ENCODE peak calls at places on chromosomes 3 and 15, in nine cellular contexts. B is stomach; F is Caco-2; J is heart right ventricle; P is HAP-1; U is GM12878; L is CD8-positive, alpha-beta memory T cell; E is K562; S is dorsolateral prefrontal cortex. D is an unnamed sample.

GRCh38 chr15:23395832-23396231 is 41.3 kb downstream of the GOLGA8S start:
- DNase-seq in E (no peak), P (no peak), F (no peak), S (no peak), L (no peak), J (no peak), U (no peak), B (no peak), D (no peak)

GRCh38 chr3:158768881-158769518 is 32.9 kb upstream of the MFSD1 start:
- DNase-seq in J (peak), L (no peak), S (no peak), F (peak), B (no peak), U (no peak), P (no peak), E (no peak), D (no peak)

GRCh38 chr3:152508705-152509104 is 240.0 kb downstream of the MBNL1 start:
- DNase-seq in U (no peak), E (peak), B (no peak), J (no peak), L (no peak), S (no peak), F (peak), P (no peak), D (no peak)

GRCh38 chr15:46088486-46089437 is 453.9 kb downstream of the SQOR start:
- DNase-seq in F (no peak), L (no peak), S (no peak), U (no peak), J (no peak), P (no peak), E (no peak), B (no peak), D (no peak)

GRCh38 chr3:186044973-186045372 is 63.9 kb downstream of the ETV5 start:
- DNase-seq in L (no peak), P (peak), F (no peak), B (peak), S (peak), E (no peak), J (no peak), U (no peak), D (no peak)

GRCh38 chr3:62101488-62101887 is 271.9 kb downstream of the FEZF2 start:
- DNase-seq in F (no peak), S (no peak), L (no peak), J (peak), P (no peak), U (no peak), B (no peak), E (no peak), D (no peak)

GRCh38 chr3:99921377-99921695 is 103.7 kb downstream of the CMSS1 start:
- DNase-seq in S (no peak), E (no peak), P (no peak), F (no peak), U (no peak), B (no peak), J (no peak), L (no peak), D (no peak)

GRCh38 chr15:56813995-56814394 is 80.7 kb upstream of the ZNF280D start:
- DNase-seq in U (no peak), F (no peak), E (no peak), S (no peak), J (no peak), L (no peak), B (no peak), P (no peak), D (no peak)

GRCh38 chr3:169026543-169027181 is 636.9 kb downstream of the MECOM start:
- DNase-seq in B (no peak), J (no peak), P (no peak), F (no peak), S (no peak), E (no peak), L (no peak), U (no peak), D (no peak)

GRCh38 chr15:90994059-90994416 is 297 bp downstream of the PRC1 start:
- DNase-seq in S (no peak), F (peak), J (peak), E (peak), L (no peak), B (peak), U (no peak), P (peak), D (no peak)

GRCh38 chr15:60844431-60845174 is 365.7 kb upstream of the ICE2 start:
- DNase-seq in F (no peak), U (no peak), E (no peak), B (no peak), S (no peak), P (no peak), L (peak), J (no peak), D (no peak)

GRCh38 chr15:66216806-66217205 is 36.7 kb downstream of the MEGF11 start:
- DNase-seq in E (no peak), J (no peak), B (no peak), S (no peak), P (no peak), U (no peak), L (no peak), F (no peak), D (no peak)

GRCh38 chr15:35689266-35689665 is 143.3 kb upstream of the DPH6 start:
- DNase-seq in L (no peak), B (no peak), F (no peak), S (no peak), J (no peak), U (no peak), E (no peak), P (no peak), D (no peak)

GRCh38 chr15:71275098-71275497 is 159.8 kb downstream of the THSD4 start:
- DNase-seq in U (no peak), B (no peak), L (no peak), F (no peak), J (no peak), E (no peak), S (no peak), P (no peak), D (no peak)

DNA sequence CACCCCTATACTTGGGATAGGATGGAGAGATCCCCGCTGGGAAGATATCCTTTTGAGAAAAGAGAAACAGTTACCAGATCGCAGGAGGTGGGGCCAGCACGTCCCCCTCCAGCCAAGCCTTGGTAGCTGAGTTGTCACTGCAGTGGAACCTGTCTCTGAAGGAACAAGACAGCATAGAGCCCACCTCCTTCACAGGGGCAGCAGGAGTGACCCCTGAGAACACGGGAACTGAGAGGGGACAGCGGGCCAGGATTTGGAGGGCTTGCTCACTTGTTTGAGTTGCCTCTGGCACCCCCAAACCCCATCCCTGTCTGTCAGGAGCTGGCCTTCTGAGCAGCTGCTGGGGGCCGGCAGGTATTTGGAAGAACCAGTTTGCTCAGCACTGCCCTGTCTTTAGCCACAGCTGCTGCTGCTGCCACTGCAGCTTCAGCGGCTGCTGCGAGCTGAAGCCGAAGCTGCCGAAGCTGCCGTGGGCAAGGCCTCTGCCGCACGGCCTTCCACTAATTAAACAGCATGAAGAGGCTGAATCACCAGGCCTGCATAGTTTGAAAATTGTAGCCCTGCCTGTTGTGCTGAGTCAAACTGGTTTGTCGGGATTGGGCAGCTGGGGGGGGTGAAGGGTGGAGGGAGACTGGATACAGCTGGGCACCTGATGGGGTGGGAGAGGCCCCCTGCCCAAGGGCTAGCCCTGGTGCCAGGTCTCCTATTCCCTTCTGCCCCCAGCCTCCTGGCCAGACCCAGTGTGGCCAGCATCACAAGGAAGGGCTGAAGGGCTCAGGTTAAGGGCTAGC is 4.0 kb downstream of the EPHB3 start:
- DNase-seq in S (no peak), U (no peak), L (no peak), J (no peak), E (no peak), F (peak), P (no peak), B (peak), D (peak)
- H3K4me3 ChIP-seq in S (no peak), U (no peak), L (no peak), J (peak), E (no peak), F (no peak), P (no peak), B (peak), D (peak)

GRCh38 chr3:11464356-11464755 is 179.4 kb downstream of the VGLL4 start:
- DNase-seq in J (no peak), U (no peak), B (no peak), L (no peak), S (no peak), F (no peak), E (no peak), P (no peak), D (no peak)
- H3K4me3 ChIP-seq in J (no peak), U (no peak), B (no peak), L (no peak), S (no peak), F (no peak), E (no peak), P (no peak), D (no peak)

GRCh38 chr3:8761866-8762265 is 7.5 kb downstream of the OXTR start:
- DNase-seq in L (no peak), U (no peak), B (no peak), F (no peak), E (no peak), J (no peak), S (no peak), P (no peak), D (no peak)
- H3K4me3 ChIP-seq in L (no peak), U (no peak), B (no peak), F (no peak), E (no peak), J (no peak), S (no peak), P (no peak), D (no peak)

DNA sequence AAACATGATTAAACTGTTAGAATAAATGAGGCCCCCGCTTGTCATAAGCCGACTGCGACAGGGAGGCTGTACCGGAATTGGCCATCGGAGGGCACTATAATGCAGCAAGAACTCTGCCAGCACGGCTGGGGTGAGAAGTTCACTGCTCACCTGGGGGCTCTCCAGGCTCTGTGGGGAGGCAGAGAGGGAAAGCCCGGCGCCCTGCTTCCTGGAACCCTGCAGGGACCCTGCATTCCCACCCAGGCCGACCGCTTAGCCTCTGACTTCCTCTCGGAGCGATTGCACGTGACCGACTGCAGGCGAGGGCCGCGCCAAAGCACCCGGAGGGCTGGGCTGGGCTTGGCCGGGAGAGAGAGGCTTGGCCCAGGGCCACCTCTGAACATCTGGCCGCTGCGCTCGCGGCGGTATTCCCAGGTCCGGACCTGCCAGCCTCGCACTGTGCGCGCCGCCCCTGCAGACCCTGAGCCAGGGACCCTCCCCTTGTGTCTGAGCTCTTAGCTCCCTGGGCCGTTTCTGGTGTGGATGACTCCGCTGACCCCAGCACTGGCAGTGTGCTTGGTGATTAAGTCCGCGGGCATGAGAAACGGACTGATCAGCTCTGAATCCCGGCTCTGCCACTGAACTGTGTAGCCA is 26.2 kb downstream of the DRD3 start:
- DNase-seq in B (peak), U (peak), E (peak), L (peak), S (peak), P (peak), J (peak), F (peak), D (peak)
- H3K4me3 ChIP-seq in B (peak), U (peak), E (peak), L (peak), S (peak), P (peak), J (peak), F (peak), D (peak)

GRCh38 chr3:156831006-156831405 is 4.9 kb downstream of the LEKR1 start:
- DNase-seq in E (no peak), U (no peak), F (no peak), S (no peak), B (no peak), L (no peak), J (no peak), P (no peak), D (no peak)

GRCh38 chr3:156820687-156821070 is 5.5 kb upstream of the LEKR1 start:
- DNase-seq in E (no peak), J (no peak), U (no peak), B (no peak), L (no peak), P (no peak), S (no peak), F (no peak), D (no peak)

GRCh38 chr3:156826144-156826895 is at the start of gene LEKR1:
- DNase-seq in B (peak), J (peak), L (peak), U (peak), S (peak), E (peak), P (no peak), F (peak), D (no peak)

GRCh38 chr3:156826896-156827882 is 1.0 kb downstream of the LEKR1 start:
- DNase-seq in U (no peak), F (no peak), L (no peak), P (no peak), B (no peak), J (no peak), E (no peak), S (no peak), D (no peak)

GRCh38 chr3:156825795-156826143 is 384 bp upstream of the LEKR1 start:
- DNase-seq in E (no peak), J (no peak), U (no peak), B (no peak), S (no peak), P (no peak), F (no peak), L (no peak), D (no peak)
- H3K4me3 ChIP-seq in E (peak), J (peak), U (peak), B (peak), S (peak), P (no peak), F (peak), L (peak), D (peak)

DNA sequence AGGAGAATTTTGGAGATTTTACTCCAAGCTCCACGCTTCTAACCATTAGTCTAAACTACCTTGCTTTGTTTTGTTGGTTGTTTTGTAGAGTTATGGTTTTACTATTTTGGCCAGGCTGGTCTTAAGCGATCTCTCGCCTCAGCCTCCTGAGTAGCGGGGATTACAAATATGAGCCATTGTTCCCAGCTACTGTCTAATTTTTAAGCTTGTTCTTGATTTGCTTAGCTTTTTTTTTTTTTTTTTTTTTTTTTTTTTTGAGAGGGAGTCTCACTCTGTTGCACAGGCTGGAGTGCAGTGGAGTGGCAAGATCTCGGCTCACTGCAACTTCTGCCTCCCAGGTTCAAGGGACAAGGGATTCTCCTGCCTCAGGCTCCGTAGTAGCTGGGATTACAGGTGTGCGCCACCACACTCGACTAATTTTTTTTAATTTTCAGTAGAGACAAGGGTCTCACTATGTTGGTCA is 28.5 kb downstream of the EFCAB12 start:
- DNase-seq in P (no peak), J (no peak), S (no peak), E (no peak), F (peak), U (no peak), L (no peak), B (no peak), D (no peak)
- H3K4me3 ChIP-seq in P (peak), J (peak), S (no peak), E (peak), F (peak), U (peak), L (peak), B (peak), D (no peak)